ENCODE peak calls at places on chromosomes 11 and 22, in eight cellular contexts. Z is OCI-LY7, F is MM.1S, K is hepatocyte, E is SK-N-SH, L is GM23338, M is HCT116, I is PC-3. T is an unnamed sample.

GRCh38 chr11:73818838-73819237 is 31.2 kb downstream of the MRPL48 start:
- DNase-seq in F (no peak), M (no peak), L (peak), I (no peak), E (peak), Z (no peak), K (no peak), T (peak)

GRCh38 chr11:47590026-47590861 is 3.8 kb downstream of the FAM180B start:
- DNase-seq in E (no peak), Z (no peak), L (peak), M (no peak), K (no peak), F (no peak), I (no peak), T (no peak)

GRCh38 chr11:92707173-92707619 is 262.3 kb upstream of the MTNR1B start:
- DNase-seq in L (no peak), K (no peak), E (no peak), F (no peak), M (no peak), I (no peak), Z (no peak), T (no peak)

GRCh38 chr11:67647471-67647870 is 3.1 kb downstream of the ACY3 start:
- DNase-seq in L (no peak), Z (peak), M (no peak), I (no peak), K (peak), F (no peak), E (no peak), T (no peak)

GRCh38 chr11:71342951-71343827 is 90.8 kb upstream of the SHANK2 start:
- DNase-seq in K (peak), Z (peak), L (peak), E (peak), F (no peak), I (peak), M (peak), T (peak)

GRCh38 chr11:29432719-29433325 is 584.0 kb downstream of the KCNA4 start:
- DNase-seq in F (peak), K (peak), M (peak), E (peak), I (peak), L (peak), Z (peak), T (peak)

GRCh38 chr11:79413258-79413657 is 27.6 kb downstream of the TENM4 start:
- DNase-seq in I (no peak), F (no peak), Z (no peak), K (peak), L (peak), M (no peak), E (peak), T (peak)

GRCh38 chr11:104325093-104325492 is 161.1 kb upstream of the PDGFD start:
- DNase-seq in L (no peak), M (no peak), K (no peak), F (no peak), Z (no peak), I (no peak), E (no peak), T (no peak)

GRCh38 chr11:34745209-34745608 is 124.3 kb downstream of the EHF start:
- DNase-seq in M (no peak), E (no peak), K (no peak), F (no peak), L (no peak), I (no peak), Z (no peak), T (no peak)

GRCh38 chr22:17199131-17199731 is 20.0 kb downstream of the ADA2 start:
- DNase-seq in M (no peak), K (peak), L (peak), E (peak), F (no peak), Z (no peak), I (no peak), T (peak)

GRCh38 chr11:10931761-10932700 is 74.2 kb upstream of the ZBED5 start:
- DNase-seq in I (peak), F (no peak), Z (no peak), L (peak), M (no peak), E (no peak), K (no peak), T (no peak)

GRCh38 chr22:41240377-41241132 is at the start of gene CHADL:
- DNase-seq in I (no peak), F (no peak), K (no peak), E (peak), M (no peak), L (peak), Z (no peak), T (no peak)

GRCh38 chr11:69353696-69354544 is 60.0 kb downstream of the MYEOV start:
- DNase-seq in L (peak), Z (no peak), M (no peak), I (no peak), F (no peak), K (no peak), E (peak), T (no peak)

GRCh38 chr11:130992788-130993187 is 76.5 kb upstream of the SNX19 start:
- DNase-seq in E (no peak), K (no peak), F (no peak), Z (no peak), I (no peak), L (no peak), M (no peak), T (no peak)

GRCh38 chr11:105109855-105110750 is 29.5 kb downstream of the CARD18 start:
- DNase-seq in E (no peak), Z (no peak), I (peak), L (no peak), K (no peak), M (no peak), F (no peak), T (peak)

GRCh38 chr11:123546515-123546914 is 107.9 kb downstream of the SCN3B start:
- DNase-seq in F (no peak), I (peak), K (no peak), Z (no peak), E (no peak), M (no peak), L (no peak), T (peak)

GRCh38 chr11:104352036-104352435 is 188.1 kb upstream of the PDGFD start:
- DNase-seq in L (no peak), K (no peak), Z (no peak), I (peak), E (no peak), M (no peak), F (no peak), T (no peak)

GRCh38 chr11:62033191-62034044 is 66.0 kb upstream of the FTH1 start:
- DNase-seq in I (peak), K (no peak), E (no peak), F (no peak), Z (no peak), M (peak), L (no peak), T (peak)

GRCh38 chr11:40315122-40315521 is 1144.3 kb downstream of the LRRC4C start:
- DNase-seq in F (no peak), L (no peak), I (no peak), K (no peak), M (no peak), E (no peak), Z (no peak), T (no peak)

GRCh38 chr11:40321537-40321936 is 1137.9 kb downstream of the LRRC4C start:
- DNase-seq in M (no peak), F (no peak), Z (no peak), E (no peak), I (no peak), K (no peak), L (no peak), T (no peak)

GRCh38 chr11:40314327-40314726 is 1145.1 kb downstream of the LRRC4C start:
- DNase-seq in L (no peak), Z (no peak), I (no peak), K (no peak), M (no peak), F (no peak), E (no peak), T (no peak)

GRCh38 chr11:40316171-40316570 is 1143.3 kb downstream of the LRRC4C start:
- DNase-seq in F (no peak), M (no peak), E (no peak), L (no peak), K (no peak), I (no peak), Z (no peak), T (no peak)
- TF ChIP-seq EZH2phosphoT487 in F (no peak), M (no peak), E (no peak), L (no peak), K (no peak), I (no peak), Z (no peak), T (no peak)

DNA sequence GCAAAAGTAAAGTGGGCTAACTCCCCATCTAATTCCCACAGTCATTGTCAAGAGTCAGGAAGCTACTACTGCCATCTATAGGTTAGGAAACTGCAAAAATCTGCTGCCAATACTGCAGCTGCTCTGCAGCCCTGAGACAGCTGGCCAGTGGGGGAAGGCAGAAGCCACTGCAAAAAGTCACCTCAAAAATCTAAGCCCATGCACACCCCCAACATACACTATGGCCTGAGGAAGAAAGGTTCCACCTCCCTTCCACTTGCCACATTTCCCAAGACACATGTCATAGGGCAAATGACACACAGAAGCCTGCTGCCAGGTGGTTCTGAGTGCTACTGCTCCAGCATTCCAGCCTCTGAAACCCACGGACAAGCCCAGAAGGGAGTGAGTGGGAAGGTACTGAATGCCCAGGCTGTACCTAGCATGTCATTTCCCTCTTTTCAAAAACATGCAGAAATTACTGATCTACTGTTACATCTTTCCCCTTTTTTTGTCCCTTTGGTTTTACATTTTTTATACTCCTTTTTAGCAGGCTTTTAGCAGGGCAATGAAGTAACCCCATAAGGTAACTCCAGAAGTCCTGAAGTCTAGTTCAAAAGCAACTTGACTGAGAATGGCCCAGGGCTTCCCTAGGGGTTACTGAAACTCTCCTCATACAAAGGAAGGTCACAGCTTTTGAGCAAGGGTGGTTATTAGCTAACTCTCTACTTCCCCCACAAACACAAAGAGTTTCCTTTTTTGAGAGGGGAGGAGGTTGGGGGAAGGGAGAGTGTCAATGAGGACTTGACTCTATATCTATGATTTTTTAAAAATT is 36.8 kb downstream of the DGCR2 start:
- DNase-seq in F (peak), L (peak), E (peak), K (peak), Z (peak), M (no peak), I (peak), T (peak)
- H3K4me3 ChIP-seq in F (no peak), L (no peak), E (no peak), K (no peak), Z (peak), M (no peak), I (no peak), T (no peak)

DNA sequence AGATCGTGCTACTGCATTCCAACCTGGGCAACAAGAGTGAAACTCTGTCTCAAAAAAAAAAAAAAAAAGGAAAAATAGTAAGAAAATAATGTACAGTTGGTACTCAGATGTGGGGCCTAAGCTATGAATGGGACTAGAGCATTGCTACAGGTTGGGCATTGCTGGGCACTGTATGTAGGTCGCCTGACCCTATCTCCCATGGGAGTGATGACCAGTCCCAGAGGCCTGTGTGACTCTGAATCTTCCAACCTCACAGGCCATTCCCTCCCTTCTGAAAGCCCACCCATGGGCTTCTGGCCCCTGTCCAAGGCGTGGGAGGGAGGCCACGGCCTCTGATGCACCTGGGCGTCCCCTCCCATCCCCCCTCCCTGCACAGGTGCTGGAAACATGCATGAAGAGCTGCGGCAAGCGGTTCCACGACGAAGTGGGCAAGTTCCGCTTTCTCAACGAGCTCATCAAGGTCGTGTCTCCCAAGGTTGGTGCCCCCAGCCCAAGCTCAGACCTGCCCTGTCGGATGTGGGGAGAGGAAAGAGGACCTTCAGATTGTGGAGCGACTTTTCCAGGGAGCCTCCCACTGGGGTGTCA is 9.5 kb downstream of the GGA1 start:
- DNase-seq in M (no peak), L (no peak), K (no peak), F (no peak), Z (peak), I (no peak), E (no peak), T (no peak)
- H3K4me2 ChIP-seq in M (no peak), L (no peak), K (no peak), F (no peak), Z (peak), I (no peak), E (no peak), T (no peak)

GRCh38 chr11:115939104-115939503 is 434.9 kb upstream of the CADM1 start:
- DNase-seq in F (no peak), E (no peak), K (no peak), M (no peak), L (no peak), Z (no peak), I (no peak), T (no peak)
- TF ChIP-seq EZH2phosphoT487 in F (no peak), E (no peak), K (no peak), M (no peak), L (no peak), Z (no peak), I (no peak), T (no peak)

DNA sequence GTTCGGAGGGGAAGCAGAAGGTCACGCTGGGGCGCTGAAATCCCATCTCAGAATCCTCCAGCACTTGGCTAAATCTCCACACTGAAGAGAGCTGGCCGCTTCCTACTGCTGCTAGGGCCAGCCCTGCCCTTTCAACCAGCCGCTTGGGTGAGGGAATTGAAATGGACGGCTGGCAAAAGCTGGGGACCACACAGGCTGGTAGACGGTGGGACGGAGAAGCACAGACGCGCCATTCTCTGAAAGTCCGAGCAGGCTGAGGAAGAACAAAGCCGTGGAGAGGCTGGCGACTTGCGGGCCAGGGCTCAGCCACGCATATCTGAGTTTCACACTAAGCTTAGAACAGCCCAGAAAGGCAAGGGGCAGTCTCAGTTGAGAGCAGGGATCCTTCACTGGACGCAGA is 3.6 kb downstream of the EHD1 start:
- DNase-seq in F (no peak), M (no peak), L (no peak), I (no peak), K (no peak), E (no peak), Z (no peak), T (no peak)
- H3K4me3 ChIP-seq in F (no peak), M (no peak), L (no peak), I (peak), K (no peak), E (no peak), Z (peak), T (no peak)

GRCh38 chr11:117303101-117303500 is 12.0 kb downstream of the BACE1-AS start:
- DNase-seq in L (no peak), K (no peak), F (no peak), M (no peak), E (no peak), Z (no peak), I (no peak), T (no peak)
- H3K4me2 ChIP-seq in L (peak), K (no peak), F (no peak), M (no peak), E (no peak), Z (no peak), I (no peak), T (no peak)